ENCODE peak calls at places on chromosomes 2 and 18, in six cellular contexts. Z is tibial nerve, H is neural crest cell, X is heart right ventricle, Q is OCI-LY7, S is cardiac muscle cell. W is an unnamed sample.
A peak's percentile ranks its signal among the peaks of the same experiment; 100 is the strongest.

GRCh38 chr18:57059366-57059765 is 87.5 kb upstream of the BOD1L2 start:
- DNase-seq in Z (no peak), H (no peak), X (no peak), Q (no peak), S (no peak), W (no peak)

GRCh38 chr18:48884306-48885235 is 66.2 kb downstream of the SMAD7 start:
- DNase-seq in Z (no peak), H (no peak), X (no peak), Q (no peak), S (no peak), W (no peak)

GRCh38 chr2:240732911-240733622 is 41.4 kb downstream of the AQP12A start:
- DNase-seq in Z (no peak), H (no peak), X (no peak), Q (no peak), S (no peak), W (no peak)

GRCh38 chr2:130336150-130336876 is 6.4 kb upstream of the IMP4 start:
- DNase-seq in Z (no peak), H (no peak), X (no peak), Q (no peak), S (peak; percentile 6), W (no peak)

GRCh38 chr18:69954719-69955118 is 7.0 kb upstream of the CD226 start:
- DNase-seq in Z (no peak), H (no peak), X (no peak), Q (no peak), S (no peak), W (no peak)

GRCh38 chr2:101806123-101806522 is 108.6 kb downstream of the MAP4K4 start:
- DNase-seq in Z (no peak), H (no peak), X (no peak), Q (peak; percentile 26), S (no peak), W (no peak)

GRCh38 chr2:225660262-225661091 is 261.0 kb downstream of the NYAP2 start:
- DNase-seq in Z (peak; percentile 84), H (peak; percentile 80), X (peak; percentile 54), Q (peak; percentile 75), S (peak; percentile 80), W (peak; percentile 43)

GRCh38 chr18:49250819-49251388 is 209.5 kb downstream of the DYM start:
- DNase-seq in Z (no peak), H (no peak), X (no peak), Q (peak; percentile 45), S (peak; percentile 25), W (no peak)

GRCh38 chr2:141941224-141941714 is 189.5 kb downstream of the LRP1B start:
- DNase-seq in Z (no peak), H (no peak), X (no peak), Q (no peak), S (no peak), W (no peak)

GRCh38 chr2:230677182-230677946 is 35.3 kb upstream of the CAB39 start:
- DNase-seq in Z (no peak), H (no peak), X (no peak), Q (no peak), S (no peak), W (no peak)

GRCh38 chr2:27138111-27138510 is 1.1 kb downstream of the PRR30 start:
- DNase-seq in Z (no peak), H (no peak), X (no peak), Q (no peak), S (no peak), W (no peak)

GRCh38 chr18:76985156-76985950 is 147.2 kb downstream of the MBP start:
- DNase-seq in Z (no peak), H (no peak), X (no peak), Q (no peak), S (no peak), W (no peak)

GRCh38 chr18:70288171-70288850 is 534 bp upstream of the SOCS6 start:
- DNase-seq in Z (no peak), H (peak; percentile 38), X (peak; percentile 54), Q (no peak), S (no peak), W (no peak)

GRCh38 chr18:49019446-49020045 is 68.8 kb upstream of the SMAD7 start:
- DNase-seq in Z (no peak), H (no peak), X (no peak), Q (no peak), S (no peak), W (no peak)

GRCh38 chr18:48975817-48976649 is 25.3 kb upstream of the SMAD7 start:
- DNase-seq in Z (no peak), H (peak; percentile 36), X (peak; percentile 48), Q (peak; percentile 44), S (peak; percentile 90), W (peak; percentile 51)

GRCh38 chr2:62569907-62570793 is 64.2 kb upstream of the TMEM17 start:
- DNase-seq in Z (no peak), H (no peak), X (no peak), Q (no peak), S (peak; percentile 19), W (no peak)

GRCh38 chr2:207437857-207438166 is 92.0 kb upstream of the CREB1 start:
- DNase-seq in Z (no peak), H (no peak), X (no peak), Q (no peak), S (no peak), W (no peak)

GRCh38 chr2:144332356-144333143 is 187.4 kb downstream of the ZEB2 start:
- DNase-seq in Z (peak; percentile 49), H (peak; percentile 70), X (peak; percentile 80), Q (peak; percentile 93), S (peak; percentile 93), W (peak; percentile 90)

GRCh38 chr2:96856776-96857673 is 791 bp downstream of the ANKRD39 start:
- DNase-seq in Z (no peak), H (no peak), X (no peak), Q (peak; percentile 81), S (peak; percentile 37), W (no peak)

GRCh38 chr2:112690853-112691390 is 29.9 kb upstream of the NT5DC4 start:
- DNase-seq in Z (peak; percentile 46), H (peak; percentile 22), X (peak; percentile 47), Q (peak; percentile 76), S (peak; percentile 47), W (peak; percentile 57)

GRCh38 chr18:49029628-49030027 is 78.9 kb upstream of the SMAD7 start:
- DNase-seq in Z (no peak), H (no peak), X (no peak), Q (no peak), S (no peak), W (no peak)

GRCh38 chr2:7730449-7730848 is 813.2 kb downstream of the RNF144A start:
- DNase-seq in Z (no peak), H (no peak), X (no peak), Q (no peak), S (no peak), W (no peak)

GRCh38 chr2:200442471-200442870 is 67.4 kb downstream of the KCTD18 start:
- DNase-seq in Z (no peak), H (no peak), X (no peak), Q (no peak), S (no peak), W (no peak)

GRCh38 chr2:240745456-240745855 is 53.8 kb downstream of the AQP12A start:
- DNase-seq in Z (no peak), H (no peak), X (no peak), Q (no peak), S (no peak), W (no peak)

GRCh38 chr18:5059540-5060032 is 137.5 kb downstream of the AKAIN1 start:
- DNase-seq in Z (no peak), H (no peak), X (no peak), Q (no peak), S (no peak), W (no peak)

GRCh38 chr18:72419914-72420313 is 124.2 kb downstream of the CBLN2 start:
- DNase-seq in Z (no peak), H (no peak), X (no peak), Q (no peak), S (no peak), W (no peak)

GRCh38 chr18:43534511-43534910 is 257.2 kb upstream of the SYT4 start:
- DNase-seq in Z (no peak), H (no peak), X (no peak), Q (no peak), S (no peak), W (no peak)

GRCh38 chr18:27871731-27872130 is 305.2 kb downstream of the CDH2 start:
- DNase-seq in Z (no peak), H (no peak), X (no peak), Q (no peak), S (no peak), W (no peak)

GRCh38 chr2:37809525-37809924 is 115.6 kb upstream of the RMDN2 start:
- DNase-seq in Z (peak; percentile 67), H (no peak), X (peak; percentile 46), Q (no peak), S (peak; percentile 46), W (no peak)

GRCh38 chr2:80054339-80054675 is 250.2 kb downstream of the LRRTM1 start:
- DNase-seq in Z (no peak), H (no peak), X (no peak), Q (no peak), S (no peak), W (no peak)

GRCh38 chr18:32893915-32894314 is 121.1 kb upstream of the KLHL14 start:
- DNase-seq in Z (no peak), H (no peak), X (no peak), Q (no peak), S (no peak), W (no peak)

GRCh38 chr18:45415614-45416013 is 199.7 kb upstream of the SLC14A2 start:
- DNase-seq in Z (no peak), H (no peak), X (no peak), Q (no peak), S (no peak), W (no peak)

GRCh38 chr2:217568289-217568985 is 434.4 kb downstream of the TNS1 start:
- DNase-seq in Z (no peak), H (no peak), X (no peak), Q (no peak), S (no peak), W (no peak)

GRCh38 chr2:110869472-110870446 is 137.4 kb downstream of the ACOXL start:
- DNase-seq in Z (no peak), H (no peak), X (no peak), Q (no peak), S (peak; percentile 22), W (no peak)

GRCh38 chr2:204871246-204871953 is 326.1 kb downstream of the PARD3B start:
- DNase-seq in Z (no peak), H (no peak), X (no peak), Q (no peak), S (peak; percentile 18), W (no peak)
- TF ChIP-seq CTCF in Z (peak; percentile 38), H (peak; percentile 64), X (peak; percentile 29), Q (peak; percentile 50), S (peak; percentile 43), W (no peak)

GRCh38 chr18:51803029-51803428 is 537.0 kb upstream of the DCC start:
- DNase-seq in Z (no peak), H (no peak), X (no peak), Q (no peak), S (no peak), W (no peak)
- TF ChIP-seq CTCF in Z (no peak), H (no peak), X (no peak), Q (no peak), S (no peak), W (no peak)

DNA sequence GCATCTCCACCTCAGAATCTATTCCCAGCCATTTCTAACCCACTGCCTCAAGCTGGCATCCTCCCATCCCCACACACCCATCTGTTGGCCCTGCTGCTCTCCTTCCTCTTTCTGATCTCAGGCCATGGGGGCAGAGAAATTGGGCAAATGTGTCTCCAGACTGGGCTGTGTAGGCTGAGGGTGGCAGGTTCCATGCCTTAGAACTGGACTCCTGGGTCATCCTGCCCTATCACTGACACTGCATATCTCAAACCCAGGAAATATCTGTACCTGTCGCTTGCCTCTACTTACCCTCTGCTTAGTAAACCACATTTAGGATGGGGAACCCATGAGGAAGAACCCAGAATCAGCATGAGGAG is 1.8 kb downstream of the WNT10A start:
- DNase-seq in Z (no peak), H (no peak), X (no peak), Q (no peak), S (no peak), W (no peak)
- TF ChIP-seq CTCF in Z (no peak), H (no peak), X (no peak), Q (no peak), S (no peak), W (no peak)

GRCh38 chr18:42525905-42526304 is 570.9 kb downstream of the PIK3C3 start:
- DNase-seq in Z (no peak), H (no peak), X (no peak), Q (no peak), S (no peak), W (no peak)
- TF ChIP-seq CTCF in Z (no peak), H (no peak), X (no peak), Q (no peak), S (no peak), W (no peak)